ENCODE peak calls at places on chromosomes 4 and X, in seven cellular contexts. B is Calu3, U is fibroblast of the aortic adventitia, V is sigmoid colon, I is heart left ventricle, F is H9, H is dorsolateral prefrontal cortex. S is an unnamed sample.

GRCh38 chr4:142407569-142407968 is 438.5 kb downstream of the INPP4B start:
- DNase-seq in B (no peak), U (peak), V (no peak), I (no peak), F (no peak), H (no peak), S (no peak)

GRCh38 chr4:46886711-46887110 is 22.3 kb downstream of the COX7B2 start:
- DNase-seq in B (no peak), U (peak), V (no peak), I (no peak), F (no peak), H (no peak), S (peak)

GRCh38 chrX:1464282-1465131 is 11.8 kb upstream of the ASMTL start:
- DNase-seq in B (no peak), U (no peak), V (peak), I (no peak), F (peak), H (no peak), S (no peak)

GRCh38 chrX:150363561-150364346 is 637 bp downstream of the MAMLD1 start:
- DNase-seq in B (peak), U (peak), V (no peak), I (no peak), F (peak), H (peak), S (no peak)

GRCh38 chr4:127782025-127782274 is 172 bp upstream of the HSPA4L start:
- DNase-seq in B (peak), U (peak), V (no peak), I (peak), F (peak), H (peak), S (peak)

GRCh38 chr4:84938316-84938715 is 28.2 kb downstream of the WDFY3 start:
- DNase-seq in B (no peak), U (peak), V (no peak), I (peak), F (no peak), H (no peak), S (no peak)

GRCh38 chrX:14913241-14913640 is 40.0 kb downstream of the MOSPD2 start:
- DNase-seq in B (no peak), U (peak), V (no peak), I (no peak), F (no peak), H (no peak), S (no peak)

GRCh38 chrX:10045327-10046000 is 78.3 kb downstream of the CLDN34 start:
- DNase-seq in B (no peak), U (peak), V (no peak), I (peak), F (no peak), H (no peak), S (no peak)

GRCh38 chr4:122003335-122003734 is 51.5 kb upstream of the TRPC3 start:
- DNase-seq in B (peak), U (peak), V (no peak), I (no peak), F (peak), H (no peak), S (peak)

GRCh38 chrX:46649421-46650260 is 76.1 kb downstream of the CHST7 start:
- DNase-seq in B (no peak), U (no peak), V (peak), I (peak), F (peak), H (no peak), S (no peak)

GRCh38 chrX:101287402-101287801 is 3.7 kb downstream of the TAF7L start:
- DNase-seq in B (peak), U (peak), V (no peak), I (no peak), F (no peak), H (no peak), S (peak)

GRCh38 chr4:26459756-26460530 is 30.3 kb downstream of the CCKAR start:
- DNase-seq in B (no peak), U (peak), V (no peak), I (no peak), F (no peak), H (no peak), S (no peak)

GRCh38 chrX:88838392-88838791 is 91.4 kb downstream of the CPXCR1 start:
- DNase-seq in B (no peak), U (no peak), V (no peak), I (no peak), F (no peak), H (no peak), S (no peak)

GRCh38 chr4:35175487-35175886 is 1068.8 kb downstream of the ARAP2 start:
- DNase-seq in B (no peak), U (no peak), V (no peak), I (no peak), F (no peak), H (no peak), S (no peak)

GRCh38 chr4:8599657-8600056 is 7.1 kb downstream of the CPZ start:
- DNase-seq in B (peak), U (peak), V (no peak), I (no peak), F (no peak), H (no peak), S (no peak)

GRCh38 chr4:168978001-168978700 is 31.9 kb downstream of the CBR4 start:
- DNase-seq in B (no peak), U (peak), V (no peak), I (no peak), F (no peak), H (no peak), S (no peak)

GRCh38 chr4:102452854-102453253 is 48.3 kb upstream of the NFKB1 start:
- DNase-seq in B (no peak), U (no peak), V (no peak), I (no peak), F (no peak), H (no peak), S (no peak)

DNA sequence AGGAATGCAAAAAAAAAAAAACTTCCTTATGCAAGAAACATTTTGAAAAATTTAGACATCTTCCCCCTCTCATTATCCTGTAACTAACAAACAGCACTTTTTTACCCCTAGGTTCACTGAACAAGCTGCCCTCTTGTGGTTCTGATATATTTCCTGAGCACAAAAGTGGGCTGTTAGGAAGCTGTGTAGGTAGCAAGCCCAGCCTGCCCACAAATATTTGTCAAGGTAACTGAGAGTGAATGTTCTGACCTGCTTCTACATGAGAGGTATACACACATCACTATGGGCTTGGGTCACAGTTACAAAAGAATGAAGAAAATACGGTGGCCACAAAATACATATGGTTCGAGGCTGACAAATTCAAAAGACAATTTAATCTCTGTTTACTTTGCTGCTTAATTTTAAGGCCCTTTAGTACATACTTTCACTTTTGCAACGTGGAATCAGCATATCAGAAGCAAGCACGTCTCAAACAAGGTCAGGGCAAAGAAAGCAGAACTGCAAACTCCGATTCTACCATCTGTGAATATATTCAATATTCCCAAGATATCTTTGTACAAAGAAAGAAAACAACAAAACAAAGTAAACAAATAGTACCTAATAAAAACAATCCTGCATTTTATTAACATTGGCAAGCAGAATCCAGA is 78.6 kb downstream of the RBM47 start:
- DNase-seq in B (peak), U (peak), V (no peak), I (no peak), F (no peak), H (no peak), S (peak)
- TF ChIP-seq CTCF in B (no peak), U (peak), V (no peak), I (peak), F (peak), H (no peak), S (peak)

GRCh38 chr4:110442788-110443187 is 33.2 kb upstream of the ENPEP start:
- DNase-seq in B (no peak), U (no peak), V (no peak), I (no peak), F (no peak), H (no peak), S (no peak)

GRCh38 chr4:110442309-110442708 is 33.6 kb upstream of the ENPEP start:
- DNase-seq in B (no peak), U (no peak), V (no peak), I (no peak), F (no peak), H (no peak), S (no peak)
- TF ChIP-seq CTCF in B (no peak), U (no peak), V (no peak), I (no peak), F (no peak), H (no peak), S (no peak)

GRCh38 chr4:52622564-52622963 is 36.5 kb downstream of the USP46 start:
- DNase-seq in B (no peak), U (no peak), V (no peak), I (no peak), F (no peak), H (no peak), S (no peak)
- TF ChIP-seq CTCF in B (no peak), U (no peak), V (no peak), I (no peak), F (no peak), H (no peak), S (no peak)

GRCh38 chr4:119493419-119493818 is 135.2 kb downstream of the PDE5A start:
- DNase-seq in B (no peak), U (peak), V (no peak), I (no peak), F (no peak), H (no peak), S (no peak)
- TF ChIP-seq CTCF in B (no peak), U (peak), V (no peak), I (peak), F (no peak), H (peak), S (no peak)

DNA sequence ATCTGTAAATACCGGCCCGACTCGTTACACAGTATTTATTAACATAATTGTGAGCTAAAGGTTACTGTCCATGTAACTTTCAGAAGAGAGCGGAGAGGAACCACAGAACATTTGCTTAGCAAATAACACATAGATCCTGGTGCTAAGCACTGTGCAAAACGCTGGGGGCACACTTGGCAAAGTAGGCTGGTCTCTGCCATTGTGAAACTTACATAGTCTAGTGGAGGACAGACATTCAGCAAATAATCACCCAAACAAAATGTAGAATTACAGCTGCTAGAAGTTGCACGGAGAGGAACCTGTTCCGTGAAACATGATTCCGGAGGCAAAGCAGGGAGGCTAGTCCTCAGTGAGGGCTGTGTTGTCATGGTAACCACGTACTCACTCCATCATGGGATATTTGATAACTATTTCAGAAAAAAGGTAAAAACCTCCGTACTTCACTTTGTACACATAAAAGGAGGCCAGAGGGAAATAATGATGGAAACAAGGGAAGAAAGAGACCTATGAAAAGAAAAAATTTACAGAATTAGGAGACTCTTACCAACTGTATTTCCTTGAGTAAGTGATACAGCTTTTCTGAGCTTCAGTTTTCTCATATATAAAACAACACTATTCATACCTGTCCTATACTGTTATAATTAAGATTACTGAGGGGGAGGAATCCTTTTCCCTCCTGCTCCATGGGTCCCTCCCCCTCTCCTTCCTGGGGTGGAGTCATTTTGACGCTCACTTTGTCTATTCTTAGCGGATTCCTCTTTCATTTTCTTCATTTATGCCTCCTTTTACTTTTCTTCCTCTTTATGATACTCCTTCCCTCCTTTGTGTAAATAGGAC is 760 bp upstream of the RASGEF1B start:
- DNase-seq in B (peak), U (peak), V (peak), I (peak), F (peak), H (no peak), S (peak)
- TF ChIP-seq CTCF in B (no peak), U (peak), V (no peak), I (peak), F (peak), H (no peak), S (no peak)

GRCh38 chr4:17115546-17115945 is 217.1 kb upstream of the LDB2 start:
- DNase-seq in B (no peak), U (no peak), V (no peak), I (no peak), F (peak), H (no peak), S (no peak)

GRCh38 chr4:17117746-17118145 is 219.3 kb upstream of the LDB2 start:
- DNase-seq in B (no peak), U (no peak), V (no peak), I (no peak), F (no peak), H (no peak), S (no peak)

GRCh38 chr4:17111436-17111835 is 213.0 kb upstream of the LDB2 start:
- DNase-seq in B (no peak), U (no peak), V (no peak), I (no peak), F (no peak), H (no peak), S (no peak)

GRCh38 chr4:17109126-17109525 is 210.7 kb upstream of the LDB2 start:
- DNase-seq in B (no peak), U (no peak), V (no peak), I (no peak), F (no peak), H (no peak), S (no peak)

GRCh38 chr4:17111959-17112659 is 213.7 kb upstream of the LDB2 start:
- DNase-seq in B (peak), U (no peak), V (no peak), I (no peak), F (peak), H (no peak), S (peak)
- TF ChIP-seq CTCF in B (no peak), U (peak), V (no peak), I (peak), F (peak), H (peak), S (peak)

DNA sequence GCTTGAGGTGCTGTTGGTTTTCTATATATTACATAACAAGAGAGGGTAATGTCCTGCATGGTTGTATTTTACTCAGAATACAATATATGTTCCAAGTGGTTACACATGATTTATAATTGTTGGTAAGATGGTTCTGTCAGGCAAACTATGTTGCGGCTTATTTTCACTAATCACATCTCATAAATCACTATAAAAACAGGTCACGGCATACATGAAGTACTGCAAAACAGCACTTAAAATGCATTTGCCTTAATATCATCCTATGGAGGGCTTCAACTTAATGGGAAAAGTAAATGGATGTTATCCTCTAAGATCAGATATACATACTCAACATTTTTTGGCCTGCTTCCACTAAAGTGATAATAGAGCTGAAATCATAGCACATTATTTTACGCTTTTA is 246.0 kb upstream of the ARSJ start:
- DNase-seq in B (no peak), U (no peak), V (no peak), I (no peak), F (no peak), H (no peak), S (no peak)
- TF ChIP-seq CTCF in B (no peak), U (no peak), V (no peak), I (no peak), F (no peak), H (no peak), S (no peak)

GRCh38 chrX:51922561-51922960 is 29.1 kb downstream of the MAGED1 start:
- DNase-seq in B (no peak), U (no peak), V (no peak), I (no peak), F (no peak), H (no peak), S (no peak)
- TF ChIP-seq CTCF in B (no peak), U (no peak), V (no peak), I (no peak), F (no peak), H (no peak), S (no peak)